ENCODE peak calls at places on chromosome 1, in seven cellular contexts. One of them, this sample, is unnamed.

GRCh38 chr1:211478376-211478775 is 13.6 kb downstream of the RD3 start:
- DNase-seq in K562: no peak
- DNase-seq in fibroblast of lung: no peak
- DNase-seq in CD4-positive, alpha-beta memory T cell: no peak
- DNase-seq in HepG2: no peak
- DNase-seq in fibroblast of mammary gland: no peak
- DNase-seq in tibial nerve: no peak
- DNase-seq in this sample: no peak

GRCh38 chr1:19437911-19438310 is 47.4 kb downstream of the CAPZB start:
- DNase-seq in fibroblast of mammary gland: peak; percentile 92
- DNase-seq in CD4-positive, alpha-beta memory T cell: no peak
- DNase-seq in K562: no peak
- DNase-seq in tibial nerve: peak; percentile 69
- DNase-seq in HepG2: no peak
- DNase-seq in fibroblast of lung: peak; percentile 86
- DNase-seq in this sample: peak; percentile 92

GRCh38 chr1:92299477-92300125 is 742 bp downstream of the RPAP2 start:
- DNase-seq in fibroblast of lung: peak; percentile 21
- DNase-seq in CD4-positive, alpha-beta memory T cell: no peak
- DNase-seq in K562: no peak
- DNase-seq in fibroblast of mammary gland: peak; percentile 10
- DNase-seq in tibial nerve: no peak
- DNase-seq in HepG2: no peak
- DNase-seq in this sample: no peak

GRCh38 chr1:200108659-200109058 is 81.1 kb downstream of the NR5A2 start:
- DNase-seq in HepG2: no peak
- DNase-seq in CD4-positive, alpha-beta memory T cell: no peak
- DNase-seq in tibial nerve: no peak
- DNase-seq in fibroblast of lung: no peak
- DNase-seq in fibroblast of mammary gland: no peak
- DNase-seq in K562: no peak
- DNase-seq in this sample: no peak

GRCh38 chr1:9211291-9211811 is 23.2 kb upstream of the H6PD start:
- DNase-seq in fibroblast of mammary gland: peak; percentile 92
- DNase-seq in fibroblast of lung: peak; percentile 85
- DNase-seq in K562: peak; percentile 26
- DNase-seq in HepG2: peak; percentile 52
- DNase-seq in tibial nerve: no peak
- DNase-seq in CD4-positive, alpha-beta memory T cell: no peak
- DNase-seq in this sample: peak; percentile 89

GRCh38 chr1:11961230-11961629 is 19.0 kb upstream of the MFN2 start:
- DNase-seq in fibroblast of lung: peak; percentile 37
- DNase-seq in HepG2: peak; percentile 42
- DNase-seq in fibroblast of mammary gland: peak; percentile 53
- DNase-seq in K562: no peak
- DNase-seq in tibial nerve: no peak
- DNase-seq in CD4-positive, alpha-beta memory T cell: no peak
- DNase-seq in this sample: peak; percentile 88

GRCh38 chr1:23403038-23403336 is 21.6 kb downstream of the TCEA3 start:
- DNase-seq in fibroblast of lung: peak; percentile 46
- DNase-seq in fibroblast of mammary gland: peak; percentile 70
- DNase-seq in tibial nerve: no peak
- DNase-seq in K562: peak; percentile 52
- DNase-seq in HepG2: no peak
- DNase-seq in CD4-positive, alpha-beta memory T cell: no peak
- DNase-seq in this sample: peak; percentile 76

GRCh38 chr1:24005163-24005562 is 25.0 kb upstream of the SRSF10 start:
- DNase-seq in tibial nerve: no peak
- DNase-seq in fibroblast of lung: no peak
- DNase-seq in fibroblast of mammary gland: no peak
- DNase-seq in HepG2: no peak
- DNase-seq in K562: no peak
- DNase-seq in CD4-positive, alpha-beta memory T cell: no peak
- DNase-seq in this sample: no peak

GRCh38 chr1:44103270-44104131 is 15.1 kb upstream of the KLF17 start:
- DNase-seq in fibroblast of mammary gland: peak; percentile 16
- DNase-seq in tibial nerve: no peak
- DNase-seq in HepG2: peak; percentile 12
- DNase-seq in K562: peak; percentile 39
- DNase-seq in fibroblast of lung: peak; percentile 24
- DNase-seq in CD4-positive, alpha-beta memory T cell: no peak
- DNase-seq in this sample: peak; percentile 25

GRCh38 chr1:16607433-16607851 is 5.9 kb downstream of the NBPF1 start:
- DNase-seq in fibroblast of mammary gland: no peak
- DNase-seq in fibroblast of lung: no peak
- DNase-seq in tibial nerve: no peak
- DNase-seq in HepG2: no peak
- DNase-seq in CD4-positive, alpha-beta memory T cell: no peak
- DNase-seq in K562: no peak
- DNase-seq in this sample: no peak

GRCh38 chr1:84782311-84782771 is 92.1 kb upstream of the SSX2IP start:
- DNase-seq in HepG2: peak; percentile 51
- DNase-seq in CD4-positive, alpha-beta memory T cell: peak; percentile 71
- DNase-seq in K562: peak; percentile 84
- DNase-seq in fibroblast of lung: peak; percentile 23
- DNase-seq in fibroblast of mammary gland: peak; percentile 51
- DNase-seq in tibial nerve: peak; percentile 41
- DNase-seq in this sample: peak; percentile 62

GRCh38 chr1:223221686-223222085 is 78.6 kb upstream of the TLR5 start:
- DNase-seq in fibroblast of lung: no peak
- DNase-seq in tibial nerve: no peak
- DNase-seq in CD4-positive, alpha-beta memory T cell: no peak
- DNase-seq in HepG2: no peak
- DNase-seq in fibroblast of mammary gland: no peak
- DNase-seq in K562: no peak
- DNase-seq in this sample: no peak

GRCh38 chr1:178275553-178275952 is 181.6 kb downstream of the RASAL2 start:
- DNase-seq in tibial nerve: no peak
- DNase-seq in fibroblast of mammary gland: no peak
- DNase-seq in K562: no peak
- DNase-seq in HepG2: no peak
- DNase-seq in CD4-positive, alpha-beta memory T cell: no peak
- DNase-seq in fibroblast of lung: no peak
- DNase-seq in this sample: peak; percentile 38

GRCh38 chr1:183023601-183024351 is 556 bp downstream of the LAMC1 start:
- DNase-seq in HepG2: peak; percentile 77
- DNase-seq in CD4-positive, alpha-beta memory T cell: no peak
- DNase-seq in fibroblast of mammary gland: peak; percentile 46
- DNase-seq in fibroblast of lung: peak; percentile 52
- DNase-seq in tibial nerve: peak; percentile 33
- DNase-seq in K562: peak; percentile 32
- DNase-seq in this sample: no peak

GRCh38 chr1:34037109-34037508 is 127.9 kb downstream of the CSMD2 start:
- DNase-seq in fibroblast of mammary gland: no peak
- DNase-seq in tibial nerve: no peak
- DNase-seq in HepG2: no peak
- DNase-seq in K562: no peak
- DNase-seq in CD4-positive, alpha-beta memory T cell: no peak
- DNase-seq in fibroblast of lung: no peak
- DNase-seq in this sample: no peak

GRCh38 chr1:33818071-33818470 is 45.8 kb upstream of the HMGB4 start:
- DNase-seq in fibroblast of mammary gland: no peak
- DNase-seq in HepG2: no peak
- DNase-seq in CD4-positive, alpha-beta memory T cell: no peak
- DNase-seq in fibroblast of lung: no peak
- DNase-seq in K562: no peak
- DNase-seq in tibial nerve: no peak
- DNase-seq in this sample: no peak

GRCh38 chr1:59445040-59445439 is 148.1 kb downstream of the FGGY start:
- DNase-seq in HepG2: no peak
- DNase-seq in fibroblast of mammary gland: peak; percentile 51
- DNase-seq in fibroblast of lung: peak; percentile 41
- DNase-seq in CD4-positive, alpha-beta memory T cell: no peak
- DNase-seq in tibial nerve: no peak
- DNase-seq in K562: no peak
- DNase-seq in this sample: peak; percentile 46

GRCh38 chr1:12603224-12603623 is 14.8 kb downstream of the DHRS3 start:
- DNase-seq in K562: no peak
- DNase-seq in fibroblast of mammary gland: no peak
- DNase-seq in fibroblast of lung: no peak
- DNase-seq in CD4-positive, alpha-beta memory T cell: no peak
- DNase-seq in HepG2: no peak
- DNase-seq in tibial nerve: no peak
- DNase-seq in this sample: no peak

DNA sequence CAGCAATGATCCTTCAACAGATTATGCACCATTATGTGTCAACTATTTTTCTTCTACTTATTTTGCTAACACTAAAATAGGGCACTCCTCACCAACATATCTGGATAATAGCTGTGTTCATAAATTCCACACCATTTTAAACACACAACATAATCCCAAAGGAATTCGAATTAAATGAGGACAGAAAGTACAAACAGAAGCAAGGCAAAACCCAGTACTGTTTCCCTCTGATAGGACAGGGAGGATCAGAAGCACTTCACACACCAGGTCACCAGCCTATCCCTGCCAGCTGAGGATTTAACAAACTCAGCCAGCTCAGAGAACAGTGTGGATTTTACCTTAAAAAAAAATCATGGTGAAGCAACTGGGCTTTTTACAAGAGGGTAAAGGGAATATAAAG is 20.0 kb downstream of the CRYZ start:
- DNase-seq in fibroblast of lung: no peak
- DNase-seq in CD4-positive, alpha-beta memory T cell: no peak
- DNase-seq in fibroblast of mammary gland: no peak
- DNase-seq in tibial nerve: no peak
- DNase-seq in HepG2: no peak
- DNase-seq in K562: no peak
- DNase-seq in this sample: peak; percentile 77
- H3K4me3 ChIP-seq in fibroblast of lung: no peak overlapping the region
- H3K4me3 ChIP-seq in CD4-positive, alpha-beta memory T cell: no peak overlapping the region
- H3K4me3 ChIP-seq in fibroblast of mammary gland: no peak overlapping the region
- H3K4me3 ChIP-seq in tibial nerve: no peak overlapping the region
- H3K4me3 ChIP-seq in HepG2: no peak overlapping the region
- H3K4me3 ChIP-seq in K562: no peak overlapping the region
- H3K4me3 ChIP-seq in this sample: no peak overlapping the region

GRCh38 chr1:31579374-31579773 is 3.1 kb downstream of the TINAGL1 start:
- DNase-seq in tibial nerve: no peak
- DNase-seq in fibroblast of lung: peak; percentile 47
- DNase-seq in HepG2: no peak
- DNase-seq in K562: no peak
- DNase-seq in fibroblast of mammary gland: no peak
- DNase-seq in CD4-positive, alpha-beta memory T cell: no peak
- DNase-seq in this sample: no peak
- H3K4me3 ChIP-seq in tibial nerve: no peak overlapping the region
- H3K4me3 ChIP-seq in fibroblast of lung: no peak overlapping the region
- H3K4me3 ChIP-seq in HepG2: no peak overlapping the region
- H3K4me3 ChIP-seq in K562: no peak overlapping the region
- H3K4me3 ChIP-seq in fibroblast of mammary gland: no peak overlapping the region
- H3K4me3 ChIP-seq in CD4-positive, alpha-beta memory T cell: no peak overlapping the region
- H3K4me3 ChIP-seq in this sample: peak overlapping the region; percentile 30

DNA sequence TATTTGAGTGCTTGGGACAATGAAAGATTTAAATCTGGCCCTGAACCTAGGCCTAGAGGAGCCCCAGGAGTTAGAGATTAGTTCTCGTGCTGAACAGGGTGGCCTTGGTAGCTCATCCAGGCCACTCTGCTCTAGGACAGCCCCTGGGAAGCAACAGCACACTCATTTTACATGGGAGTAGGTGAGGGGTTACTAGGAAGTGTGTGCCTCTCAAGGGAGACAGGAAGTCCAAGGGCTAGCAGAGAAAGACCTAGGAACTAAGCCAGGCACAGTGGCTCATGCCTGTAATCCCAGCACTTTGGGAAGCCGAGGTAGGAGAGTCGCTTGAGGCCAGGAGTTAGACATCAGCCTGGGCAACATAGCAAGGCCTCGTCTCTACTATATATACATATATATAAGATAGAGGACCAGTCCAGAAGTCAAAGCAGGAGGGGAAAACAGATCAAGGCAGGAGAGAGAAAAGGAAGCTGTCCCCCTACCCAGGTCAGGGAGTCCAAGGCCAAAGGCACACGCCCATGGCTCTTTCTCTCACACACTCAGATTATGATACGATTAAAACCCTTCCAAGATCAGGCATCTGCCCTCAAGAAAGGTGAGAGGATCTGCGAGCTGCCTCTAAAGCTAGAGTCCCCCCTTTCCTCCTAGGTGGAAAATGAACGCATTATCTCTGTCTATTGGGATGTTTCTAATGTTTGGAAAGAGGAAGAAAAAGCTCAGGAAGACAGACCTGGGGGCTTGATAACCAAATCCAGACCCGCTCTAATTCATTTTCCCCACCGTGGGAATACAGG is 7.8 kb downstream of the PAFAH2 start:
- DNase-seq in fibroblast of mammary gland: peak; percentile 50
- DNase-seq in tibial nerve: no peak
- DNase-seq in HepG2: no peak
- DNase-seq in K562: no peak
- DNase-seq in fibroblast of lung: peak; percentile 36
- DNase-seq in CD4-positive, alpha-beta memory T cell: no peak
- DNase-seq in this sample: no peak
- H3K4me3 ChIP-seq in fibroblast of mammary gland: no peak overlapping the region
- H3K4me3 ChIP-seq in tibial nerve: no peak overlapping the region
- H3K4me3 ChIP-seq in HepG2: no peak overlapping the region
- H3K4me3 ChIP-seq in K562: no peak overlapping the region
- H3K4me3 ChIP-seq in fibroblast of lung: no peak overlapping the region
- H3K4me3 ChIP-seq in CD4-positive, alpha-beta memory T cell: peak overlapping the region; percentile 62
- H3K4me3 ChIP-seq in this sample: no peak overlapping the region

GRCh38 chr1:228090613-228091081 is 8.1 kb downstream of the ARF1 start:
- DNase-seq in HepG2: no peak
- DNase-seq in fibroblast of mammary gland: peak; percentile 48
- DNase-seq in tibial nerve: no peak
- DNase-seq in K562: no peak
- DNase-seq in CD4-positive, alpha-beta memory T cell: no peak
- DNase-seq in fibroblast of lung: peak; percentile 30
- DNase-seq in this sample: peak; percentile 30

GRCh38 chr1:228085287-228085926 is 2.9 kb downstream of the ARF1 start:
- DNase-seq in HepG2: peak; percentile 63
- DNase-seq in fibroblast of lung: peak; percentile 82
- DNase-seq in fibroblast of mammary gland: peak; percentile 81
- DNase-seq in CD4-positive, alpha-beta memory T cell: no peak
- DNase-seq in K562: peak; percentile 85
- DNase-seq in tibial nerve: no peak
- DNase-seq in this sample: peak; percentile 83

GRCh38 chr1:228089520-228090380 is 7.2 kb downstream of the ARF1 start:
- DNase-seq in CD4-positive, alpha-beta memory T cell: no peak
- DNase-seq in tibial nerve: no peak
- DNase-seq in fibroblast of mammary gland: no peak
- DNase-seq in fibroblast of lung: no peak
- DNase-seq in HepG2: no peak
- DNase-seq in K562: no peak
- DNase-seq in this sample: no peak

GRCh38 chr1:228088586-228089498 is 6.3 kb downstream of the ARF1 start:
- DNase-seq in fibroblast of lung: peak; percentile 52
- DNase-seq in K562: no peak
- DNase-seq in HepG2: no peak
- DNase-seq in fibroblast of mammary gland: no peak
- DNase-seq in tibial nerve: peak; percentile 3
- DNase-seq in CD4-positive, alpha-beta memory T cell: no peak
- DNase-seq in this sample: peak; percentile 38

DNA sequence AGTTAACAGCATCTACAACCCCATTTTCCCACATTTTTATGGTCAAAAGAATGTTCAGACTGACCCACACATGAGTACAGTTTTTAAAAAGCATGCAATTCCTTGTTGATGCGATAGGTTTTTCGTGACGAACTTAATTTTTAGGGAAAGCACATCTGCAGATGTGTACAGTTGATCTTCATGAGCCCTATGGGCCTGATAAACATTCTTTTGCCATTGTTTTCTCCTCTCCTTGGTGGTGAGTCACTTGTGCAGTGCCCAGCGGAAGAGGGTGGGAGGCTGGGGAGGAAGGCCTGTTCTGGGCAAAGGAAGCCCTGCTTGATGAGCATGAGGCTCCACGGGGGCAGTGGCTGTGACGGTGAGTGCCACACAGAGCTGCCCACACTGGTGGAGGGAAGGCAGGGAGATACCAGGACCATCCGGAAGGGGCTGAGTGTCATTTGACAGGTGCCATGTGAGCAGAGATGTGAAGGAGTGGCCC is 5.3 kb downstream of the ARF1 start:
- DNase-seq in fibroblast of mammary gland: peak; percentile 87
- DNase-seq in K562: no peak
- DNase-seq in tibial nerve: peak; percentile 9
- DNase-seq in fibroblast of lung: peak; percentile 41
- DNase-seq in HepG2: no peak
- DNase-seq in CD4-positive, alpha-beta memory T cell: no peak
- DNase-seq in this sample: peak; percentile 70
- H3K4me3 ChIP-seq in fibroblast of mammary gland: no peak overlapping the region
- H3K4me3 ChIP-seq in K562: no peak overlapping the region
- H3K4me3 ChIP-seq in tibial nerve: no peak overlapping the region
- H3K4me3 ChIP-seq in fibroblast of lung: no peak overlapping the region
- H3K4me3 ChIP-seq in HepG2: no peak overlapping the region
- H3K4me3 ChIP-seq in CD4-positive, alpha-beta memory T cell: no peak overlapping the region
- H3K4me3 ChIP-seq in this sample: peak overlapping the region; percentile 16